ENCODE peak calls at places on chromosomes 5 and 9, in four cellular contexts. One of them, this sample, is unnamed.

GRCh38 chr5:134541736-134542376 is 16.4 kb downstream of the JADE2 start:
- DNase-seq in stimulated activated CD4-positive, alpha-beta T cell treated with anti-CD3 and anti-CD28 coated beads, Interleukin-2, amount 100 ng/mL, for 48 hours: no peak
- DNase-seq in KBM-7: no peak
- DNase-seq in HTR-8/SVneo: no peak
- DNase-seq in this sample: no peak

GRCh38 chr9:79701651-79702050 is 129.9 kb downstream of the TLE4 start:
- DNase-seq in stimulated activated CD4-positive, alpha-beta T cell treated with anti-CD3 and anti-CD28 coated beads, Interleukin-2, amount 100 ng/mL, for 48 hours: no peak
- DNase-seq in HTR-8/SVneo: no peak
- DNase-seq in KBM-7: peak
- DNase-seq in this sample: no peak

GRCh38 chr5:142012792-142013388 is at the start of gene GNPDA1:
- DNase-seq in HTR-8/SVneo: peak
- DNase-seq in stimulated activated CD4-positive, alpha-beta T cell treated with anti-CD3 and anti-CD28 coated beads, Interleukin-2, amount 100 ng/mL, for 48 hours: peak
- DNase-seq in KBM-7: peak
- DNase-seq in this sample: peak

GRCh38 chr5:149379177-149379761 is at the start of gene IL17B:
- DNase-seq in stimulated activated CD4-positive, alpha-beta T cell treated with anti-CD3 and anti-CD28 coated beads, Interleukin-2, amount 100 ng/mL, for 48 hours: no peak
- DNase-seq in KBM-7: no peak
- DNase-seq in HTR-8/SVneo: no peak
- DNase-seq in this sample: no peak

GRCh38 chr5:62007457-62007856 is 298.5 kb upstream of the KIF2A start:
- DNase-seq in stimulated activated CD4-positive, alpha-beta T cell treated with anti-CD3 and anti-CD28 coated beads, Interleukin-2, amount 100 ng/mL, for 48 hours: no peak
- DNase-seq in KBM-7: no peak
- DNase-seq in HTR-8/SVneo: no peak
- DNase-seq in this sample: no peak

GRCh38 chr9:5499889-5500398 is 10.4 kb upstream of the PDCD1LG2 start:
- DNase-seq in stimulated activated CD4-positive, alpha-beta T cell treated with anti-CD3 and anti-CD28 coated beads, Interleukin-2, amount 100 ng/mL, for 48 hours: no peak
- DNase-seq in HTR-8/SVneo: no peak
- DNase-seq in KBM-7: peak
- DNase-seq in this sample: peak

GRCh38 chr5:380701-381309 is 59.3 kb downstream of the AHRR start:
- DNase-seq in KBM-7: no peak
- DNase-seq in stimulated activated CD4-positive, alpha-beta T cell treated with anti-CD3 and anti-CD28 coated beads, Interleukin-2, amount 100 ng/mL, for 48 hours: no peak
- DNase-seq in HTR-8/SVneo: no peak
- DNase-seq in this sample: no peak

GRCh38 chr9:88950341-88951141 is 40.7 kb upstream of the S1PR3 start:
- DNase-seq in stimulated activated CD4-positive, alpha-beta T cell treated with anti-CD3 and anti-CD28 coated beads, Interleukin-2, amount 100 ng/mL, for 48 hours: no peak
- DNase-seq in HTR-8/SVneo: no peak
- DNase-seq in KBM-7: no peak
- DNase-seq in this sample: no peak

GRCh38 chr5:181217805-181218065 is 5.3 kb upstream of the TRIM41 start:
- DNase-seq in KBM-7: no peak
- DNase-seq in stimulated activated CD4-positive, alpha-beta T cell treated with anti-CD3 and anti-CD28 coated beads, Interleukin-2, amount 100 ng/mL, for 48 hours: no peak
- DNase-seq in HTR-8/SVneo: no peak
- DNase-seq in this sample: no peak

GRCh38 chr5:139494256-139494655 is 11.7 kb upstream of the STING1 start:
- DNase-seq in HTR-8/SVneo: no peak
- DNase-seq in stimulated activated CD4-positive, alpha-beta T cell treated with anti-CD3 and anti-CD28 coated beads, Interleukin-2, amount 100 ng/mL, for 48 hours: no peak
- DNase-seq in KBM-7: no peak
- DNase-seq in this sample: no peak

GRCh38 chr9:135902655-135903357 is 4.5 kb downstream of the CAMSAP1 start:
- DNase-seq in HTR-8/SVneo: no peak
- DNase-seq in stimulated activated CD4-positive, alpha-beta T cell treated with anti-CD3 and anti-CD28 coated beads, Interleukin-2, amount 100 ng/mL, for 48 hours: no peak
- DNase-seq in KBM-7: no peak
- DNase-seq in this sample: no peak

GRCh38 chr9:116070256-116070914 is 83.2 kb upstream of the PAPPA start:
- DNase-seq in HTR-8/SVneo: no peak
- DNase-seq in stimulated activated CD4-positive, alpha-beta T cell treated with anti-CD3 and anti-CD28 coated beads, Interleukin-2, amount 100 ng/mL, for 48 hours: no peak
- DNase-seq in KBM-7: no peak
- DNase-seq in this sample: no peak